ENCODE peak calls at places on chromosomes 1 and 21, in six cellular contexts. E, J, U, N, C and S are unnamed samples.

GRCh38 chr1:145892486-145893087 is 6.9 kb upstream of the ANKRD35 start:
- DNase-seq in U (no peak), N (peak; percentile 58), C (peak; percentile 65), E (no peak), J (no peak), S (no peak)

GRCh38 chr1:36123357-36123756 is 1.7 kb downstream of the COL8A2 start:
- DNase-seq in N (no peak), C (no peak), U (no peak), J (no peak), E (peak; percentile 48), S (peak; percentile 75)

GRCh38 chr1:63326473-63327380 is 4.4 kb downstream of the FOXD3 start:
- DNase-seq in J (peak; percentile 54), U (peak; percentile 66), E (no peak), C (no peak), N (no peak), S (peak; percentile 31)

GRCh38 chr1:95832370-95832769 is 598.4 kb downstream of the RWDD3 start:
- DNase-seq in U (no peak), C (no peak), N (no peak), J (no peak), E (no peak), S (no peak)

GRCh38 chr1:3457910-3458621 is 3.6 kb downstream of the ARHGEF16 start:
- DNase-seq in E (no peak), C (no peak), U (no peak), J (no peak), N (no peak), S (no peak)

GRCh38 chr1:228488107-228488817 is 1.1 kb downstream of the RNF187 start:
- DNase-seq in E (peak; percentile 76), U (no peak), N (no peak), C (no peak), J (no peak), S (no peak)

GRCh38 chr1:245298781-245299180 is 144.0 kb downstream of the KIF26B start:
- DNase-seq in N (peak; percentile 59), U (no peak), E (no peak), J (no peak), C (no peak), S (no peak)

GRCh38 chr21:29232601-29233541 is 65.9 kb upstream of the BACH1 start:
- DNase-seq in J (no peak), N (no peak), E (peak; percentile 4), U (no peak), C (no peak), S (no peak)

GRCh38 chr1:47870480-47870879 is 126.7 kb downstream of the TRABD2B start:
- DNase-seq in N (no peak), J (no peak), C (peak; percentile 23), U (no peak), E (no peak), S (no peak)

GRCh38 chr1:67561704-67562113 is 123.3 kb upstream of the GADD45A start:
- DNase-seq in N (peak; percentile 83), E (peak; percentile 84), C (peak; percentile 96), J (peak; percentile 96), U (peak; percentile 98), S (peak; percentile 81)

GRCh38 chr1:152777510-152778137 is 2.7 kb downstream of the LCE1F start:
- DNase-seq in E (peak; percentile 4), C (no peak), J (peak; percentile 48), N (no peak), U (peak; percentile 44), S (no peak)

GRCh38 chr1:55479970-55480369 is 264.8 kb upstream of the USP24 start:
- DNase-seq in C (no peak), U (no peak), J (no peak), E (no peak), N (no peak), S (no peak)

GRCh38 chr1:246742396-246742795 is 18.2 kb downstream of the SCCPDH start:
- DNase-seq in U (no peak), C (no peak), N (no peak), E (no peak), J (no peak), S (no peak)

GRCh38 chr1:209853677-209854076 is 25.9 kb downstream of the UTP25 start:
- DNase-seq in N (no peak), E (no peak), U (no peak), C (no peak), J (no peak), S (no peak)

GRCh38 chr1:244439391-244440032 is 12.2 kb downstream of the ADSS2 start:
- DNase-seq in E (no peak), N (no peak), J (no peak), U (peak; percentile 78), C (no peak), S (no peak)

GRCh38 chr1:203628185-203628996 is 1.8 kb downstream of the ATP2B4 start:
- DNase-seq in U (peak; percentile 96), C (peak; percentile 84), N (no peak), J (peak; percentile 34), E (no peak), S (no peak)
- TF ChIP-seq CTCF in U (peak; percentile 65), C (peak; percentile 16), N (no peak), J (peak; percentile 14), E (peak; percentile 37), S (no peak)

GRCh38 chr1:85243336-85243735 is 16.1 kb downstream of the C1orf52 start:
- DNase-seq in E (no peak), U (no peak), C (no peak), J (no peak), N (no peak), S (no peak)

GRCh38 chr1:85244271-85245053 is 15.0 kb downstream of the C1orf52 start:
- DNase-seq in C (no peak), E (no peak), U (no peak), N (no peak), J (no peak), S (no peak)

GRCh38 chr1:85240174-85240601 is 19.3 kb downstream of the C1orf52 start:
- DNase-seq in C (no peak), U (peak; percentile 78), N (no peak), E (peak; percentile 9), J (no peak), S (peak; percentile 44)

GRCh38 chr1:85237613-85238012 is 21.8 kb downstream of the C1orf52 start:
- DNase-seq in J (no peak), N (no peak), U (no peak), C (no peak), E (no peak), S (no peak)

DNA sequence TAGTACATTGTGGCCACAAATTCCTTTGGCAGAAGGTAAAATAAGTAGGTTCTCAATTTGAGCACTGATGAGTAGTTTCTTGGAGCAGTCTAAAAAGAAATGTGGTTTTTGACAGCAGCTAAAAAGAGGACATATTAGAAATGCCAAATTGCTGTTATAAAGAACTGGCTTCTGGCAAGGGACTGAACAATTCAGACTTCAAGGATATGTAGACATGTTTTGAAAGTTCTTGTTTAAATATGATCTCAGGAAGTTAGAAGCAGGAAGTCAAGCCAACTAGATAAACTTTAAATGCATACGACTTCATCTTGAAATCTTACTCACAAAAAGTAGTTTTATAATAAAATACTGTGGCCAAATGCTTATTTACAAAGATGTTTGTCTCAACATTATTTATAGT is 18.8 kb downstream of the C1orf52 start:
- DNase-seq in J (no peak), N (no peak), C (no peak), E (no peak), U (no peak), S (no peak)
- TF ChIP-seq CTCF in J (no peak), N (no peak), C (no peak), E (no peak), U (no peak), S (no peak)

DNA sequence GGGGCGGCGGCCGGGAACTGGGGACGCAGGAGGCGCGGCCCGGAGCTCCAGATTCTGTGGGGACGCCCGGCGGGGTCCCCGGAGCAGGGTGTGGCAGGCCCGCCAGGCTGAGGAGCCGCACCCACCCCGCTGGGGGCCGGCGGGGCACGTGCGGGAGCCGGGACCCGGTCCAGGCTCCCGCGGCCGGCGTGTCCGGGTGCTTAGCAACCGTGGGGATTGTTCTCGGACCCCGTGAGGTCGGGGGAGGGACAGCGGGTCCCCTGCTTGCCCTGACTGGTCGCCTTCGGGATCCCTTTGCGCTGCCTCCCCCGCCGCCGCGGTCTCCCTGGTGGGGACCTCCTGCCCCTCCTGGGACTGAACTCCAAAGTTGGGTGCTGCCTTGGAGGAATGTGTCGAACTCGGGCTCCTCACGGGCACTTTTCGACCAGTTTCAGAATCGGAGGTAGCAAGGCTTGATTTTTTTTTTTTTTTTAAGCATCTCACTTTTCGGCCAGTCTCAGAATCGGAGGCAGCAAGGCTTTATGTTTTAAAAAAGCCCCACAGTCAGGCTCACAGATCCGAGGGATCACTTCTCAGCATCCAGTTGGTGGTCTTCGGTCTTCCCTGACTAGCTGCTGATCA is 522 bp downstream of the FAM76A start:
- DNase-seq in N (peak; percentile 37), C (peak; percentile 80), E (peak; percentile 61), U (peak; percentile 84), J (peak; percentile 73), S (peak; percentile 82)
- TF ChIP-seq CTCF in N (no peak), C (no peak), E (no peak), U (no peak), J (no peak), S (no peak)

DNA sequence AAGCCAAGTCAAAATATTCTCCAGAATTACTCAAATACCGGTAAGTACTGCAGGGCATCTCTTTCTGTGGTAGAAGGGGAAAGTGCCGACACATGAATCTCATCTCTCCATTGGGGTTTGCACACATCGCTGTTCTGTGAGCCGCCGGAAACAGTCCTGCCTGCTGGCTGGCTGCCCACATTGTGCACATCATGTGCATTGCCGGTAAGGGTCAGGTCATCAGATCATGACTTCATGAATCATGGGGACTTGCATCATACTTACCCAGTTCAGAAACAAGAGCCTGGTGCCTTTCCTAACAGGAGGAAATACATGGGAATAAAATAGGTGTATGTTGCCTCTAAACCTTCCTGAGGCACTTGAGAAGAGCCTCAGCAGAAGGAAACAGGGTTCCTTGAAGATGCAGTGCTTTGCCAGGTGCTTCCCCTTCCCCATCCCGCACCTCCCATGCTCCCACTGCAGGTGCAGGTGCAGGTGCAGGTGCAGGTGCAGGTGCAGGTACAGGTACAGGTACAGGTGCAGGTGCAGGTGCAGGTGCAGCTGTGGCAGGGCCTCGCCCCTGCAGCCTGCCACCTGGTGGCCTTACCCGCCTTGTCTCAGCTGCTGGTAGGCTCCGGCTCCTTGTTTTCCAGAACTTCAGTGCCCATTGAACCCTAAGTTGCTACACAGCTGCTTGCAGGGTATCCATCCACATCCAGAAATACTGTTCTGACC is 26.5 kb downstream of the GPR137B start:
- DNase-seq in U (peak; percentile 71), N (peak; percentile 27), E (peak; percentile 16), J (no peak), C (no peak), S (no peak)
- TF ChIP-seq CTCF in U (peak; percentile 67), N (no peak), E (no peak), J (no peak), C (no peak), S (no peak)

DNA sequence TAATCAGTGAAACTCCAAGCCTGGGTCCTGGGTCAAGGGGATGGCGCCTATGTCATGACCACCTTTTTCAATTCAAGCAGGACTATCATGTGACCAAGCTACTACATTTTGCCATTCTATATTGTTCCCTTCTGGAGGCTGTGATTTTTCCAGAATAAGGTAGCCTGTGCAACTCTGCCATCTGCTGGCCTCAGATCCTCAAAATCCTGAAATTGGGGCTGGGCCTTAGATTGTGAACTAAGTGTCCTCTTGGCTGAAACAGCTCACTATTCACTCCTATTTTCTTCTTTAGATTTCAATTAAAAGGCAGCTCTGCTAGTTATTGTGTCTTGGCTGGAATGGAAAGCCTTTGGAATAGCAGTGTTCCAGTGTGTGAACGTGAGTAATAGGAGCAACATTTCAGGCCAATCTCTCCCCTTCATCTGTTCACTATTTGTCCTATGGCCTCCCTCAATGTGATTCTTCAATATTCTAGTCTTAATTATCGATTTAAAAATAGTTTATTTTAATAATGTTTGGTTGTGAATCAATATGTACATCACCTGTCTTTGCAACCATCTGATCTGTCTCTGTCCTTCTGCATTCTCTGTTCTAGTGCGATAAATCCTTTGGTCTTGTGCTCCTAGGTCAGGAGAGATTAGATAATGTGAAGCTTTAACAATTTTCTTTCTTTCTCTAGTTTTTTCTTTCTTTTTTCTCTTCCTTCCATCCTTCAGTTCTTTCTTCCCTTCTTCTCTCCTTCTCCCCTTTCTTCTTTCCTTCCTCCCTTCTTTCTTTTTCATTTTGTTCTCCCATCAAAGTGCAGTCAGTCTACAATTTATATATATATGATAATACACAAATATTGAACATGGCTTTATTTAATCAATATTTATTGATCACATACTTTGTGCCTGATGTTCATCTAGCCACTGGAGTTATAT is 69.8 kb downstream of the CR1 start:
- DNase-seq in U (peak; percentile 68), E (peak; percentile 12), N (no peak), C (no peak), J (peak; percentile 29), S (no peak)
- TF ChIP-seq CTCF in U (peak; percentile 64), E (peak; percentile 52), N (no peak), C (no peak), J (peak; percentile 16), S (peak; percentile 27)